ENCODE peak calls at places on chromosomes 12 and 14, in seven cellular contexts. One of them, this sample, is unnamed.

GRCh38 chr12:120709976-120710804 is at the start of gene UNC119B:
- DNase-seq in fibroblast of mammary gland: peak
- DNase-seq in tibial artery: peak
- DNase-seq in natural killer cell: peak
- DNase-seq in activated T-cell treated with anti-CD3 and anti-CD28 coated beads, Interleukin-2, amount 50 U/mL, for 72 hours: peak
- DNase-seq in SK-N-DZ: peak
- DNase-seq in aorta: peak
- DNase-seq in this sample: peak

GRCh38 chr14:23326491-23327332 is 5.5 kb downstream of the PABPN1 start:
- DNase-seq in fibroblast of mammary gland: no peak
- DNase-seq in tibial artery: no peak
- DNase-seq in activated T-cell treated with anti-CD3 and anti-CD28 coated beads, Interleukin-2, amount 50 U/mL, for 72 hours: no peak
- DNase-seq in SK-N-DZ: no peak
- DNase-seq in natural killer cell: no peak
- DNase-seq in aorta: no peak
- DNase-seq in this sample: no peak

GRCh38 chr14:102052522-102052921 is 34.3 kb downstream of the HSP90AA1 start:
- DNase-seq in aorta: no peak
- DNase-seq in natural killer cell: no peak
- DNase-seq in activated T-cell treated with anti-CD3 and anti-CD28 coated beads, Interleukin-2, amount 50 U/mL, for 72 hours: no peak
- DNase-seq in tibial artery: no peak
- DNase-seq in fibroblast of mammary gland: no peak
- DNase-seq in SK-N-DZ: no peak
- DNase-seq in this sample: no peak

GRCh38 chr14:106044949-106045596 is 518.7 kb downstream of the TMEM121 start:
- DNase-seq in aorta: peak
- DNase-seq in fibroblast of mammary gland: peak
- DNase-seq in tibial artery: peak
- DNase-seq in activated T-cell treated with anti-CD3 and anti-CD28 coated beads, Interleukin-2, amount 50 U/mL, for 72 hours: peak
- DNase-seq in SK-N-DZ: peak
- DNase-seq in natural killer cell: peak
- DNase-seq in this sample: peak

GRCh38 chr14:50260511-50260910 is 29.1 kb upstream of the SOS2 start:
- DNase-seq in fibroblast of mammary gland: peak
- DNase-seq in SK-N-DZ: peak
- DNase-seq in aorta: no peak
- DNase-seq in natural killer cell: no peak
- DNase-seq in tibial artery: no peak
- DNase-seq in activated T-cell treated with anti-CD3 and anti-CD28 coated beads, Interleukin-2, amount 50 U/mL, for 72 hours: peak
- DNase-seq in this sample: no peak

GRCh38 chr12:123923038-123923437 is 49.6 kb downstream of the CCDC92 start:
- DNase-seq in natural killer cell: no peak
- DNase-seq in SK-N-DZ: no peak
- DNase-seq in aorta: no peak
- DNase-seq in activated T-cell treated with anti-CD3 and anti-CD28 coated beads, Interleukin-2, amount 50 U/mL, for 72 hours: no peak
- DNase-seq in fibroblast of mammary gland: no peak
- DNase-seq in tibial artery: no peak
- DNase-seq in this sample: no peak

GRCh38 chr14:87508333-87508732 is 484.6 kb downstream of the GALC start:
- DNase-seq in SK-N-DZ: no peak
- DNase-seq in fibroblast of mammary gland: peak
- DNase-seq in tibial artery: no peak
- DNase-seq in natural killer cell: no peak
- DNase-seq in aorta: no peak
- DNase-seq in activated T-cell treated with anti-CD3 and anti-CD28 coated beads, Interleukin-2, amount 50 U/mL, for 72 hours: no peak
- DNase-seq in this sample: no peak

GRCh38 chr12:51869931-51870330 is 18.0 kb upstream of the ANKRD33 start:
- DNase-seq in natural killer cell: no peak
- DNase-seq in activated T-cell treated with anti-CD3 and anti-CD28 coated beads, Interleukin-2, amount 50 U/mL, for 72 hours: no peak
- DNase-seq in tibial artery: no peak
- DNase-seq in aorta: peak
- DNase-seq in SK-N-DZ: no peak
- DNase-seq in fibroblast of mammary gland: no peak
- DNase-seq in this sample: no peak

GRCh38 chr12:117774986-117775775 is 193.6 kb downstream of the KSR2 start:
- DNase-seq in aorta: no peak
- DNase-seq in SK-N-DZ: no peak
- DNase-seq in tibial artery: no peak
- DNase-seq in activated T-cell treated with anti-CD3 and anti-CD28 coated beads, Interleukin-2, amount 50 U/mL, for 72 hours: no peak
- DNase-seq in fibroblast of mammary gland: peak
- DNase-seq in natural killer cell: no peak
- DNase-seq in this sample: no peak

GRCh38 chr12:59182191-59182590 is 261.9 kb upstream of the LRIG3 start:
- DNase-seq in SK-N-DZ: no peak
- DNase-seq in natural killer cell: no peak
- DNase-seq in activated T-cell treated with anti-CD3 and anti-CD28 coated beads, Interleukin-2, amount 50 U/mL, for 72 hours: peak
- DNase-seq in tibial artery: no peak
- DNase-seq in fibroblast of mammary gland: peak
- DNase-seq in aorta: no peak
- DNase-seq in this sample: peak

GRCh38 chr12:75446857-75447256 is 33.7 kb upstream of the GLIPR1 start:
- DNase-seq in fibroblast of mammary gland: peak
- DNase-seq in tibial artery: no peak
- DNase-seq in SK-N-DZ: no peak
- DNase-seq in natural killer cell: no peak
- DNase-seq in activated T-cell treated with anti-CD3 and anti-CD28 coated beads, Interleukin-2, amount 50 U/mL, for 72 hours: no peak
- DNase-seq in aorta: no peak
- DNase-seq in this sample: no peak

GRCh38 chr14:30550335-30550734 is 8.6 kb upstream of the G2E3 start:
- DNase-seq in SK-N-DZ: no peak
- DNase-seq in fibroblast of mammary gland: peak
- DNase-seq in natural killer cell: no peak
- DNase-seq in aorta: no peak
- DNase-seq in tibial artery: no peak
- DNase-seq in activated T-cell treated with anti-CD3 and anti-CD28 coated beads, Interleukin-2, amount 50 U/mL, for 72 hours: no peak
- DNase-seq in this sample: no peak

GRCh38 chr12:123907726-123908476 is 64.7 kb downstream of the CCDC92 start:
- DNase-seq in fibroblast of mammary gland: peak
- DNase-seq in natural killer cell: no peak
- DNase-seq in activated T-cell treated with anti-CD3 and anti-CD28 coated beads, Interleukin-2, amount 50 U/mL, for 72 hours: no peak
- DNase-seq in SK-N-DZ: peak
- DNase-seq in tibial artery: no peak
- DNase-seq in aorta: peak
- DNase-seq in this sample: no peak

GRCh38 chr12:42570076-42570475 is 19.5 kb downstream of the PRICKLE1 start:
- DNase-seq in fibroblast of mammary gland: no peak
- DNase-seq in SK-N-DZ: no peak
- DNase-seq in natural killer cell: no peak
- DNase-seq in aorta: no peak
- DNase-seq in activated T-cell treated with anti-CD3 and anti-CD28 coated beads, Interleukin-2, amount 50 U/mL, for 72 hours: no peak
- DNase-seq in tibial artery: no peak
- DNase-seq in this sample: no peak

GRCh38 chr12:2179953-2180736 is 127.4 kb downstream of the CACNA1C start:
- DNase-seq in fibroblast of mammary gland: peak
- DNase-seq in tibial artery: peak
- DNase-seq in natural killer cell: no peak
- DNase-seq in aorta: peak
- DNase-seq in SK-N-DZ: no peak
- DNase-seq in activated T-cell treated with anti-CD3 and anti-CD28 coated beads, Interleukin-2, amount 50 U/mL, for 72 hours: no peak
- DNase-seq in this sample: no peak

GRCh38 chr14:80906946-80907345 is 34.6 kb downstream of the CEP128 start:
- DNase-seq in aorta: no peak
- DNase-seq in tibial artery: no peak
- DNase-seq in activated T-cell treated with anti-CD3 and anti-CD28 coated beads, Interleukin-2, amount 50 U/mL, for 72 hours: no peak
- DNase-seq in natural killer cell: no peak
- DNase-seq in SK-N-DZ: no peak
- DNase-seq in fibroblast of mammary gland: peak
- DNase-seq in this sample: no peak

GRCh38 chr12:63955831-63956685 is 111.6 kb downstream of the SRGAP1 start:
- DNase-seq in tibial artery: peak
- DNase-seq in aorta: no peak
- DNase-seq in natural killer cell: no peak
- DNase-seq in SK-N-DZ: no peak
- DNase-seq in activated T-cell treated with anti-CD3 and anti-CD28 coated beads, Interleukin-2, amount 50 U/mL, for 72 hours: no peak
- DNase-seq in fibroblast of mammary gland: peak
- DNase-seq in this sample: no peak

GRCh38 chr14:74620497-74620921 is 8.5 kb upstream of the LTBP2 start:
- DNase-seq in SK-N-DZ: no peak
- DNase-seq in natural killer cell: no peak
- DNase-seq in aorta: no peak
- DNase-seq in fibroblast of mammary gland: peak
- DNase-seq in tibial artery: no peak
- DNase-seq in activated T-cell treated with anti-CD3 and anti-CD28 coated beads, Interleukin-2, amount 50 U/mL, for 72 hours: peak
- DNase-seq in this sample: no peak

GRCh38 chr14:68554231-68554630 is 238.6 kb downstream of the ZFP36L1 start:
- DNase-seq in SK-N-DZ: no peak
- DNase-seq in fibroblast of mammary gland: no peak
- DNase-seq in activated T-cell treated with anti-CD3 and anti-CD28 coated beads, Interleukin-2, amount 50 U/mL, for 72 hours: no peak
- DNase-seq in tibial artery: no peak
- DNase-seq in aorta: no peak
- DNase-seq in natural killer cell: no peak
- DNase-seq in this sample: no peak

GRCh38 chr12:47822386-47822785 is 2.7 kb upstream of the HDAC7 start:
- DNase-seq in natural killer cell: no peak
- DNase-seq in tibial artery: no peak
- DNase-seq in fibroblast of mammary gland: no peak
- DNase-seq in SK-N-DZ: no peak
- DNase-seq in activated T-cell treated with anti-CD3 and anti-CD28 coated beads, Interleukin-2, amount 50 U/mL, for 72 hours: no peak
- DNase-seq in aorta: no peak
- DNase-seq in this sample: no peak

This sample was measured in stimulated activated CD4-positive, alpha-beta T cell treated with anti-CD3 and anti-CD28 coated beads, Interleukin-12 subunit alpha, Interleukin-12 subunit beta, amount 100 ng/mL, for 48 hours.